ENCODE peak calls at places on chromosomes 1 and 21, in four cellular contexts. F is HepG2, J is K562, H is GM12878. M is an unnamed sample.

GRCh38 chr1:174580801-174581200 is 133.0 kb downstream of the GPR52 start:
- ATAC-seq in F (no peak), J (no peak), H (no peak), M (no peak)

GRCh38 chr21:42311816-42312625 is 3.2 kb downstream of the TFF3 start:
- ATAC-seq in F (peak), J (no peak), H (no peak), M (no peak)

GRCh38 chr1:169128565-169128964 is 22.1 kb downstream of the ATP1B1 start:
- ATAC-seq in J (no peak), H (no peak), F (no peak), M (no peak)

GRCh38 chr1:147292635-147293251 is 50.3 kb downstream of the CHD1L start:
- ATAC-seq in F (no peak), H (no peak), J (no peak), M (no peak)

GRCh38 chr1:8653878-8654277 is 163.6 kb downstream of the RERE start:
- ATAC-seq in F (no peak), J (no peak), H (peak), M (no peak)

GRCh38 chr1:193187114-193187513 is 701 bp upstream of the B3GALT2 start:
- ATAC-seq in J (no peak), H (no peak), F (no peak), M (no peak)

GRCh38 chr1:47189844-47190562 is at the start of gene PDZK1IP1:
- ATAC-seq in F (no peak), H (no peak), J (no peak), M (peak)

GRCh38 chr1:78622548-78622947 is 2.3 kb downstream of the IFI44L start:
- ATAC-seq in F (no peak), H (peak), J (no peak), M (no peak)

GRCh38 chr1:53896673-53897229 is 2.8 kb downstream of the DIO1 start:
- ATAC-seq in H (no peak), F (no peak), J (no peak), M (peak)

GRCh38 chr1:77658271-77658670 is 24.2 kb downstream of the ZZZ3 start:
- ATAC-seq in H (no peak), F (no peak), J (no peak), M (no peak)

GRCh38 chr1:172203135-172203823 is 217.2 kb upstream of the C1orf105 start:
- ATAC-seq in F (no peak), J (no peak), H (no peak), M (no peak)

GRCh38 chr1:4150262-4150661 is 250.2 kb upstream of the C1orf174 start:
- ATAC-seq in F (peak), H (no peak), J (peak), M (no peak)

GRCh38 chr1:30878559-30878958 is 30.0 kb downstream of the SDC3 start:
- ATAC-seq in F (no peak), H (no peak), J (no peak), M (no peak)

GRCh38 chr1:63854091-63854490 is 80.3 kb downstream of the ROR1 start:
- ATAC-seq in F (no peak), J (no peak), H (no peak), M (no peak)

GRCh38 chr1:89587728-89588127 is 45.2 kb upstream of the LRRC8C start:
- ATAC-seq in J (no peak), F (peak), H (no peak), M (no peak)

GRCh38 chr21:35349378-35350080 is 300.4 kb upstream of the RUNX1 start:
- ATAC-seq in F (no peak), H (no peak), J (no peak), M (no peak)

GRCh38 chr1:86913399-86913895 is 479 bp downstream of the SELENOF start:
- ATAC-seq in J (no peak), F (no peak), H (peak), M (no peak)

GRCh38 chr1:33273402-33273801 is 17.1 kb downstream of the ZNF362 start:
- ATAC-seq in H (peak), J (no peak), F (no peak), M (no peak)

GRCh38 chr1:150152772-150153461 is 3.2 kb downstream of the PLEKHO1 start:
- ATAC-seq in H (no peak), F (no peak), J (no peak), M (no peak)

GRCh38 chr1:168470821-168471473 is 72.8 kb downstream of the XCL2 start:
- ATAC-seq in H (no peak), J (peak), F (peak), M (peak)

DNA sequence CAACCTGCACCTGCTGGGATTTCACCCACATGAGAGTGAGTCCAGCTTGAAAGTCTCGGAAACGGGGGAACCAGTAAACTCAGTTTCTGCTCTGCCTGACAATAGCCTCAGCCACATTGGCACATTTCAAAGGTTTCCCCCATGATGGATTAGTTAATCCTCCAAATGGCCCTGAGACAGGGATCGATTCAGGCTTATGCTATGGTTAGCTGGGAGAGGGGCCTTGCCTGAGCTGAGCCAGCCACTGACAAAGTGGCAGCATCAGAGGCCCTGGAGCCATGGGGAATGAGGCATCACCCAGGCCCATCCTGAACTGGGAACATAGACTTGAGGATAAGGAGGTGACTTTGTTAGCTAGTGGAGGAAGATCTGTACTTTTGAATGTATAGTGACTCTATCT is 2.9 kb upstream of the CLSTN1 start:
- ATAC-seq in F (no peak), J (no peak), H (no peak), M (no peak)
- TF ChIP-seq POLR2AphosphoS5 in F (no peak), J (no peak), H (no peak), M (no peak)

GRCh38 chr1:107862064-107862463 is 102.9 kb downstream of the VAV3 start:
- ATAC-seq in F (no peak), J (no peak), H (no peak), M (no peak)
- TF ChIP-seq EP300 in F (no peak), J (no peak), H (no peak), M (no peak)

DNA sequence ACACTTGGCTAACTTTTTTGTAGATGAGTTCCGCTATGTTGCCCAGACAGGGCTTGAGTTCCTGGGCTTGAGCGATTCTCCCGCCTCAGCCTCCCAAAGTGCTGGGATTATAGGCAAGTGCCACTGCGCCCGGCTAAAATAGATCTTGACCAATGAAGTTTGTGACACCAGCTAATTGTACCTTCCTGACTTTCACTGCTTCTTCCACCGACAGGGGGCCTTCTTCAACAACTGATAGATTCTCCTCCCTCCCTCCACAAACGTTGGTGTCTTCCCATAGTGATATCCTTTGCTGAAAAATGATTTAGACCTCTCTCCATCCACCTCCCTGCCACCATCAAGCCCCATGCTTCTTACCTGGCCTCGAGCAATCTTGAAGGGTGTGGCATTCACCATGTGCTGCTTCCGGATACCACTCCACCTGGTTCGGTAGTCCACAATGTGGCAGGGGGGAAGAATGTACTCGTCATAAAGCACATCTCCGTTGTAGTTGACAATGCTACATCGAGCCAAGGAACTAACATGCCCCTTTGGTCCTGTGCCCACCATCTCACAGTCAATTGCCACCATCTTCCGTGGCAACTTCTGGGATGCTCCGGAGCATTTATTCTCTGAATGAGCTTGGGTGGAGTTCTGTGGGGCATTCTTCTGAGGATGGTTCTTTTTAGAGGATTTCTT is 1.6 kb upstream of the METTL25B start:
- ATAC-seq in J (peak), F (peak), H (peak), M (no peak)
- TF ChIP-seq POLR2AphosphoS5 in J (peak), F (no peak), H (no peak), M (no peak)

GRCh38 chr1:153698648-153699004 is 20.1 kb downstream of the NPR1 start:
- ATAC-seq in H (no peak), J (no peak), F (no peak), M (no peak)

GRCh38 chr1:153699116-153699515 is 20.6 kb downstream of the NPR1 start:
- ATAC-seq in F (no peak), J (no peak), H (no peak), M (peak)

GRCh38 chr1:153697873-153698647 is 19.6 kb downstream of the NPR1 start:
- ATAC-seq in J (peak), H (peak), F (peak), M (peak)

GRCh38 chr1:153696741-153697140 is 18.3 kb downstream of the NPR1 start:
- ATAC-seq in J (no peak), F (no peak), H (no peak), M (no peak)

GRCh38 chr1:153697191-153697872 is 18.8 kb downstream of the NPR1 start:
- ATAC-seq in F (peak), J (peak), H (no peak), M (peak)
- TF ChIP-seq EP300 in F (no peak), J (peak), H (no peak), M (no peak)

DNA sequence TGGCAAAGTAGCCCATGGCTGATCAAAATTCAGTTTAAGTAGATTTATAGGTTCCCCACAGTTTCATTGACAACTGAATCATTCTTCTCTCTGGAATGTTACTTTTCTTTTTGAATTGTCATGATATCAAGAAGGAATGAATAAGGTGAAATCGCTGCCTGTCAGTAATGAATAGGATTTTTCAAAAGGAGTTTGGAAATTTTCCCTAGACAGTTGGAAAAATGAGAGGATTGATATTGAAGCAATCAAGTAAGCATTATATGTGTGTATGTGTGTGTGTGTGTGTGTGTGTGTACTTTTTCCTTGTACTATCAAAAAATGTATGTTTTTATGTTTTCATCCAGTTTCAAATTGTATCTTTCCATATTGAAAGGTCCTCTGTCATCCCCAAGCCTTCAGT is 479.5 kb downstream of the MRPL39 start:
- ATAC-seq in F (no peak), H (no peak), J (no peak), M (no peak)
- TF ChIP-seq POLR2AphosphoS5 in F (no peak), H (no peak), J (no peak), M (no peak)

GRCh38 chr1:163799190-163799805 is 477.5 kb downstream of the NUF2 start:
- ATAC-seq in F (no peak), H (no peak), J (no peak), M (no peak)
- TF ChIP-seq EP300 in F (no peak), H (no peak), J (no peak), M (no peak)

GRCh38 chr1:227576152-227576551 is 12.8 kb downstream of the ZNF678 start:
- ATAC-seq in J (no peak), F (no peak), H (no peak), M (peak)
- TF ChIP-seq POLR2AphosphoS5 in J (no peak), F (no peak), H (no peak), M (peak)

DNA sequence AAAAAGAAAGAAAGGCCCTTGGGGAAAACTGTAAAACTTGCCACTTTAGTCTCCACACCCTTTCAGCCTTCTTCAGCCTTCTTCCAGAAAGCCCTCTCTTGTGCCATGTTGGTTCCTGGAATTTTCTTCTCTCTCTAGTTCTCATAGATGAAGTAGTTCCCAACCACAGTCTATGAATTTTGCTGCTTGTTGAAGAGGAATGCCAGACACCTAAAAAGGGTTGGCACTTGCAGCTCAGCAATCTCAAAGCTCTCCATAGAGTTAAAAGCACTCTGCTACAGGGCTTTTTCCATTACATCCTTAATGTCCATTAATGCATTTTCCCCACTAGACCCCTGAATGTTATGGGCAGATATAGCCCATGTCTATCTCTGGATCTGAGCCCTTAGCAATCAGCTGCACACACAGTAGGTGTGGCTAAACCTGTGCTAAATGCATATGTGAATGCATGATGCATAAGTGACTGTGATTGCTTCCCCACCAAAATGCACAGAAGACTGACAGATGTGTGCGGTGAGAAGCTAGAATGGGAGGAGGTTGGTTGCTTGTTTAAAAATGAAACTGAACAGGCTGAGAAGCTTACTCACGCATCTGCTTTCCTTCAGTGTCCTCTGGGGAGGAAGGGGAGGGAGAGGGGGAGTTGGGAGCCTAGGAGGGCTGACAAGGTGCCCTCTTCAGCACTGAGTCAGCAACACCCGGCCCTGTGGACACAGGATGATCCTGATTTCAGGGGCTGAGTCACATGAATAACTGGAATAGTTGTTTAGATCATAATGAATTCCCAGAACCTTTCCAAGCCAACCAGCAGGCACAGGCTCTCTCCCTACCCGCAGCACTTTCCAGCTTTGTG is 146.1 kb upstream of the FGGY start:
- ATAC-seq in F (peak), H (peak), J (no peak), M (peak)
- TF ChIP-seq EP300 in F (no peak), H (no peak), J (no peak), M (no peak)